ENCODE peak calls at places on chromosomes 13 and 19, in seven cellular contexts. J is T-cell, B is GM20000, O is activated B cell treated with CpG ODN at 0.5 μM for 24 hours, Z is astrocyte of the cerebellum, N is hippocampal formation, A is T-helper 1 cell. G is an unnamed sample.

GRCh38 chr13:36332986-36333385 is 13.2 kb downstream of the SPART start:
- DNase-seq in J (no peak), B (no peak), O (no peak), Z (no peak), N (no peak), A (no peak), G (no peak)

GRCh38 chr13:44197791-44198770 is 175.5 kb upstream of the SERP2 start:
- DNase-seq in J (no peak), B (peak; percentile 18), O (no peak), Z (no peak), N (no peak), A (no peak), G (no peak)

GRCh38 chr19:41431426-41432386 is 4.5 kb upstream of the B3GNT8 start:
- DNase-seq in J (no peak), B (no peak), O (no peak), Z (no peak), N (no peak), A (no peak), G (no peak)

GRCh38 chr13:112881656-112882554 is 87.1 kb upstream of the MCF2L start:
- DNase-seq in J (no peak), B (no peak), O (no peak), Z (no peak), N (no peak), A (no peak), G (no peak)

GRCh38 chr13:93397619-93398018 is 171.0 kb downstream of the GPC6 start:
- DNase-seq in J (no peak), B (no peak), O (no peak), Z (no peak), N (no peak), A (no peak), G (no peak)

GRCh38 chr19:8550070-8550469 is 27.2 kb downstream of the MYO1F start:
- DNase-seq in J (no peak), B (no peak), O (no peak), Z (no peak), N (no peak), A (no peak), G (peak; percentile 72)

GRCh38 chr19:6739884-6740588 is 556 bp downstream of the TRIP10 start:
- DNase-seq in J (no peak), B (peak; percentile 78), O (peak; percentile 44), Z (no peak), N (no peak), A (no peak), G (peak; percentile 51)

GRCh38 chr13:29847501-29847983 is 2.9 kb downstream of the UBL3 start:
- DNase-seq in J (no peak), B (peak; percentile 14), O (no peak), Z (no peak), N (peak; percentile 67), A (no peak), G (no peak)

GRCh38 chr13:36910545-36910944 is 9.5 kb downstream of the SMAD9 start:
- DNase-seq in J (no peak), B (no peak), O (no peak), Z (no peak), N (no peak), A (no peak), G (no peak)

GRCh38 chr19:49094505-49095482 is 9.5 kb downstream of the SNRNP70 start:
- DNase-seq in J (no peak), B (no peak), O (no peak), Z (no peak), N (peak; percentile 21), A (no peak), G (peak; percentile 58)

GRCh38 chr13:106599875-106600797 is 32.2 kb upstream of the ARGLU1 start:
- DNase-seq in J (no peak), B (no peak), O (no peak), Z (peak; percentile 84), N (no peak), A (no peak), G (no peak)

GRCh38 chr13:42815686-42816085 is 34.3 kb downstream of the FAM216B start:
- DNase-seq in J (no peak), B (no peak), O (no peak), Z (no peak), N (no peak), A (no peak), G (no peak)

GRCh38 chr13:94595006-94595942 is 678 bp downstream of the TGDS start:
- DNase-seq in J (no peak), B (peak; percentile 40), O (peak; percentile 15), Z (no peak), N (no peak), A (peak; percentile 12), G (peak; percentile 39)

GRCh38 chr19:40443930-40444180 is 280 bp downstream of the SERTAD3 start:
- DNase-seq in J (no peak), B (no peak), O (no peak), Z (no peak), N (peak; percentile 56), A (no peak), G (no peak)

GRCh38 chr13:31895687-31896086 is 135.9 kb upstream of the FRY start:
- DNase-seq in J (no peak), B (no peak), O (no peak), Z (no peak), N (no peak), A (no peak), G (no peak)

GRCh38 chr13:50129065-50129922 is 114.0 kb downstream of the KCNRG start:
- DNase-seq in J (no peak), B (peak; percentile 76), O (peak; percentile 31), Z (no peak), N (no peak), A (no peak), G (no peak)

GRCh38 chr19:3464797-3465235 is 15.5 kb downstream of the SMIM24 start:
- DNase-seq in J (no peak), B (no peak), O (no peak), Z (no peak), N (no peak), A (no peak), G (no peak)

GRCh38 chr13:60327551-60327950 is 69.5 kb upstream of the TDRD3 start:
- DNase-seq in J (no peak), B (no peak), O (no peak), Z (no peak), N (no peak), A (no peak), G (no peak)

GRCh38 chr19:45098521-45099464 is 5.8 kb downstream of the PPP1R37 start:
- DNase-seq in J (no peak), B (no peak), O (no peak), Z (peak; percentile 49), N (peak; percentile 75), A (no peak), G (no peak)

GRCh38 chr13:78192721-78193120 is 274.1 kb upstream of the EDNRB start:
- DNase-seq in J (no peak), B (no peak), O (no peak), Z (peak; percentile 24), N (no peak), A (no peak), G (no peak)

GRCh38 chr13:43072394-43072793 is 49.0 kb downstream of the DNAJC15 start:
- DNase-seq in J (no peak), B (no peak), O (no peak), Z (no peak), N (no peak), A (no peak), G (no peak)

GRCh38 chr19:40612831-40613668 is 11.9 kb downstream of the LTBP4 start:
- DNase-seq in J (peak; percentile 42), B (peak; percentile 88), O (peak; percentile 72), Z (no peak), N (no peak), A (peak; percentile 60), G (peak; percentile 87)

GRCh38 chr19:37920591-37921450 is 13.8 kb downstream of the SIPA1L3 start:
- DNase-seq in J (no peak), B (no peak), O (no peak), Z (no peak), N (no peak), A (no peak), G (no peak)

GRCh38 chr13:77584111-77584510 is 48.6 kb downstream of the SCEL start:
- DNase-seq in J (no peak), B (no peak), O (no peak), Z (no peak), N (peak; percentile 89), A (no peak), G (no peak)